ENCODE peak calls at places on chromosome 6, in five cellular contexts. Y, L, S, D and C are unnamed samples.

GRCh38 chr6:149719531-149719930 is 1.6 kb upstream of the LATS1 start:
- DNase-seq in Y (no peak), D (no peak), S (no peak), L (no peak), C (no peak)

GRCh38 chr6:52517502-52518278 is 59.2 kb downstream of the TRAM2 start:
- DNase-seq in L (peak; percentile 98), D (peak; percentile 90), Y (no peak), S (no peak), C (peak; percentile 92)

GRCh38 chr6:88952065-88952704 is 11.2 kb downstream of the RNGTT start:
- DNase-seq in L (peak; percentile 31), Y (no peak), S (no peak), D (no peak), C (no peak)

GRCh38 chr6:32818867-32819266 is 2.1 kb upstream of the HLA-DOB start:
- DNase-seq in Y (no peak), D (no peak), L (no peak), S (no peak), C (no peak)

GRCh38 chr6:27651371-27651732 is 178.4 kb upstream of the ZNF184 start:
- DNase-seq in Y (peak; percentile 23), S (peak; percentile 47), D (peak; percentile 68), L (no peak), C (peak; percentile 62)

GRCh38 chr6:36793913-36794703 is 45.1 kb downstream of the CPNE5 start:
- DNase-seq in L (no peak), S (no peak), Y (peak; percentile 42), D (no peak), C (no peak)

GRCh38 chr6:7535498-7535897 is 6.0 kb upstream of the DSP start:
- DNase-seq in Y (no peak), D (no peak), L (no peak), S (no peak), C (no peak)

GRCh38 chr6:159761135-159761872 is 541 bp upstream of the ACAT2 start:
- DNase-seq in Y (peak; percentile 47), L (peak; percentile 26), D (peak; percentile 45), S (peak; percentile 30), C (peak; percentile 30)

GRCh38 chr6:170093276-170093657 is 197.6 kb downstream of the DLL1 start:
- DNase-seq in D (peak; percentile 26), L (no peak), S (no peak), Y (no peak), C (no peak)

GRCh38 chr6:45619994-45620471 is 242.3 kb upstream of the SUPT3H start:
- DNase-seq in Y (no peak), S (no peak), D (no peak), L (peak; percentile 23), C (no peak)

GRCh38 chr6:45618259-45618658 is 240.5 kb upstream of the SUPT3H start:
- DNase-seq in D (no peak), S (no peak), L (no peak), Y (no peak), C (no peak)

GRCh38 chr6:45616209-45616608 is 238.5 kb upstream of the SUPT3H start:
- DNase-seq in S (no peak), Y (no peak), D (no peak), L (no peak), C (no peak)

GRCh38 chr6:45617441-45617840 is 239.7 kb upstream of the SUPT3H start:
- DNase-seq in L (peak; percentile 11), D (no peak), S (no peak), Y (no peak), C (no peak)

GRCh38 chr6:45619211-45619760 is 241.6 kb upstream of the SUPT3H start:
- DNase-seq in Y (no peak), D (no peak), S (no peak), L (peak; percentile 14), C (no peak)
- TF ChIP-seq CTCF in Y (no peak), D (no peak), S (no peak), L (no peak), C (no peak)

DNA sequence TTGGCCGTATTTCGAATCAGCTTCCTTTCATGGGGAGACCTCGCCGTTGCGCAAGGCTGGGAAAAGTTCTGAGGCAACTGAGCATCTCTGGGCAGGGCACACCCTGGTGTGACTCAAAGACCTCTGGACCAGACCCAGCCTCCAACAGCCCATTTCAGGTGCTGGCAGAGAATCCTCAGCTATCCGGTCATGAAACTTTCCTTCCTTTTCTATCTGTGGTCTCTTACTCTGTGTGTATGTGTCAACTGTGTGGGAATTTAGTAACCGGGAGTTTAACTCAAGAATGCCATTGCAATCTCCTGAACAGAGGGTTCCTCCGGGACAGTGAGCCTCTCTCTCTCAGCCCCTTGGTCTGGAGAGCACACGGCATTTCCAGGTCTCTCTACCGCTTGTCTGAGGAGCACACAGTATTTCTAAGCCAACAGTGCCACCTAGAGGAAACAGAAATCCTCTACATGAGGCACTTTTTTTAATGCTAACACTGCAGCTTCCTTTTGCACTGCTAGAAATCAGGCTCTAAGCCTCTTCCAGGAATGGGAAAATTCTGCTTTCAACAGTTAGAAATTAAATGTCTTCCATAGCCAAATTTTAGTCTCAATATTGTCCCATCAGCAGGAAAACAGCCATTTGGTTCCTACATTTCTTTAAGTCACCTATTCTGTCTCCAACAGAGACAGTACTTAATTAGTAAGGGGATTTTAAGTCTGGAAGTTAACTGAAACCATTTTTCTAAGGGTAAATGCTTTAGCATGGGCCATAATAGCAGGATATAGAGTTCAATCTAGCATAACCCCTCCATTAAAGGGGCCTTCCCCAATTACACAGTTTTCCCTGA is 32.7 kb downstream of the PLN start:
- DNase-seq in Y (peak; percentile 36), L (peak; percentile 93), D (peak; percentile 67), S (peak; percentile 80), C (peak; percentile 39)
- TF ChIP-seq CTCF in Y (peak; percentile 69), L (peak; percentile 70), D (peak; percentile 82), S (peak; percentile 69), C (peak; percentile 65)

GRCh38 chr6:55567558-55567957 is 11.4 kb downstream of the HMGCLL1 start:
- DNase-seq in D (no peak), Y (no peak), S (peak; percentile 61), L (no peak), C (no peak)
- TF ChIP-seq CTCF in D (no peak), Y (no peak), S (no peak), L (no peak), C (no peak)

DNA sequence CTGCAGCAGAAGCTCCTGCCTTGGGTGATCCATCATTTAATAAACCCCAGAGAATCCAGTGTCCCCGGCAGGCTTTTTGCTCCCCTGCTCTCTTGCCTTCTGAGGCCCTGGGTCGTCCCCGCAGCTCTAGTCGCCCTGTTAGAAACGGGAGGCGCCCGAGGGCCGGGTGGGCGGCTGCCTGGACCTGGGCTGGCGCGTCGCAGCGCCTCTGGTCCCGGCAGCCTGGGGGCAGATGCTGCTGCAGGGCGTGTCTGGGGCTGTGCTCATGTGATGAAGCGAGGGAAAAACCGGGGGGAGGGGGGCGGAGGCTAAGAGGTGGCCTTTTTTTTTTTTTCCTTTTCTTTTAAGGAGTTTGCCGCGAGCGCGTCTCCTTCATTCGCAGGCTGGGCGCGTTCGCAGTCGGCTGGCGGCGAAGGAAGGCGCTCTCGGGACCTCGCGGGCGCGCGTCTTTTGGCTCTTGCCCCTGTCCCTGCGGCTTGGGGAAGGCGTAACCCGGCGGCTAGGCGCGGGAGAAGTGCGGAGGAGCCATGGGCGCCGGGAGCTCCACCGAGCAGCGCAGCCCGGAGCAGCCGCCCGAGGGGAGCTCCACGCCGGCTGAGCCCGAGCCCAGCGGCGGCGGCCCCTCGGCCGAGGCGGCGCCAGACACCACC is 394 bp downstream of the AKAP12 start:
- DNase-seq in L (peak; percentile 78), Y (peak; percentile 84), S (peak; percentile 90), D (peak; percentile 94), C (peak; percentile 79)
- TF ChIP-seq CTCF in L (no peak), Y (no peak), S (peak; percentile 17), D (peak; percentile 10), C (peak; percentile 21)

GRCh38 chr6:90765895-90766294 is 179.0 kb upstream of the MAP3K7 start:
- DNase-seq in D (no peak), L (no peak), Y (no peak), S (no peak), C (no peak)
- TF ChIP-seq CTCF in D (no peak), L (no peak), Y (no peak), S (no peak), C (no peak)

GRCh38 chr6:116011096-116011401 is 49.6 kb downstream of the FRK start:
- DNase-seq in Y (no peak), D (no peak), L (no peak), S (no peak), C (no peak)
- TF ChIP-seq CTCF in Y (peak; percentile 14), D (peak; percentile 25), L (no peak), S (no peak), C (no peak)

GRCh38 chr6:109671721-109672120 is 19.3 kb downstream of the AK9 start:
- DNase-seq in D (no peak), S (no peak), L (peak; percentile 41), Y (no peak), C (no peak)
- TF ChIP-seq CTCF in D (no peak), S (no peak), L (no peak), Y (no peak), C (no peak)

GRCh38 chr6:44668391-44668930 is 281.0 kb downstream of the CDC5L start:
- DNase-seq in L (no peak), S (no peak), D (no peak), Y (no peak), C (no peak)
- TF ChIP-seq CTCF in L (no peak), S (no peak), D (peak; percentile 0), Y (no peak), C (no peak)

DNA sequence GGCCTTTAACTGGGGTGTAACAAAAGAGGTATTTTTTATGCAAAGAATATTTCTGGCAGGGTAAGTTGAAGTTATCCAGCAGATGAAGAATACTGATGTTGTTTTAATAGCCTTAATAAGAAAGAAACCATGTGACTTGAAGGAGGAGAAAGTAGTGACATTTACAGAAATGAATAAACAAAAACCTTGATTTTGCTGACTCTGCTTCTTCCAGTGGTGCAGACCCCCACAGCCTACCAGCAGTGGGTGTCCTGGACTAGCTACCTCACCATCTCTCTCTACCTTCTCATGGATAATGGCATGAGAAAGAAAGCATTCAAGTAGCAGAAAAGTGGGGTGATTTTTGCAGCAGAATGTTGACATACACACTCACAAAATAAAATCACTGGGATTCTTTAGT is 162.6 kb upstream of the RNF217 start:
- DNase-seq in L (no peak), D (no peak), Y (no peak), S (no peak), C (no peak)
- TF ChIP-seq CTCF in L (no peak), D (no peak), Y (no peak), S (no peak), C (no peak)